ENCODE peak calls at places on chromosomes 16 and 17, in six cellular contexts. V is germinal center; E is T-helper 2 cell; L is GM19239; F is AG08395; I is CD4-positive, alpha-beta memory T cell. W is an unnamed sample.

GRCh38 chr17:73647331-73647730 is 3.1 kb upstream of the SDK2 start:
- DNase-seq in V (no peak), E (no peak), L (no peak), F (no peak), I (no peak), W (no peak)

GRCh38 chr16:66365588-66365987 is 903 bp upstream of the CDH5 start:
- DNase-seq in V (no peak), E (no peak), L (no peak), F (peak), I (no peak), W (no peak)

GRCh38 chr17:9370464-9370863 is 205.2 kb downstream of the STX8 start:
- DNase-seq in V (no peak), E (no peak), L (no peak), F (no peak), I (no peak), W (no peak)

GRCh38 chr16:69143116-69143515 is 10.7 kb downstream of the UTP4 start:
- DNase-seq in V (no peak), E (no peak), L (no peak), F (no peak), I (no peak), W (no peak)

GRCh38 chr17:59712856-59713255 is 5.4 kb downstream of the VMP1 start:
- DNase-seq in V (no peak), E (no peak), L (no peak), F (no peak), I (no peak), W (no peak)

GRCh38 chr16:75591001-75591852 is 25.0 kb downstream of the GABARAPL2 start:
- DNase-seq in V (no peak), E (no peak), L (no peak), F (peak), I (no peak), W (no peak)

GRCh38 chr17:29158515-29159275 is 21.5 kb downstream of the MYO18A start:
- DNase-seq in V (no peak), E (no peak), L (no peak), F (peak), I (no peak), W (no peak)

GRCh38 chr17:42670199-42670924 is 6.4 kb downstream of the PLEKHH3 start:
- DNase-seq in V (peak), E (peak), L (peak), F (no peak), I (peak), W (no peak)

GRCh38 chr17:21373034-21373433 is 3.1 kb upstream of the KCNJ12 start:
- DNase-seq in V (no peak), E (no peak), L (no peak), F (no peak), I (no peak), W (no peak)

GRCh38 chr17:82690786-82691489 is 7.6 kb downstream of the RAB40B start:
- DNase-seq in V (no peak), E (no peak), L (no peak), F (no peak), I (no peak), W (no peak)

GRCh38 chr16:86243571-86244154 is 266.7 kb upstream of the FOXF1 start:
- DNase-seq in V (no peak), E (no peak), L (no peak), F (no peak), I (no peak), W (no peak)

GRCh38 chr17:50052822-50053653 is 2.9 kb upstream of the ITGA3 start:
- DNase-seq in V (no peak), E (no peak), L (no peak), F (no peak), I (no peak), W (no peak)

GRCh38 chr17:63634816-63635215 is 12.6 kb downstream of the MAP3K3 start:
- DNase-seq in V (no peak), E (no peak), L (no peak), F (no peak), I (no peak), W (no peak)

GRCh38 chr17:47966079-47966519 is 4.8 kb upstream of the CDK5RAP3 start:
- DNase-seq in V (no peak), E (no peak), L (no peak), F (no peak), I (no peak), W (no peak)

GRCh38 chr16:56606071-56606687 is 2.2 kb upstream of the MT2A start:
- DNase-seq in V (no peak), E (no peak), L (no peak), F (peak), I (no peak), W (no peak)